ENCODE peak calls at places on chromosome 21, in six cellular contexts. D is NT2/D1; T is AML-193; P is renal cortical epithelial cell; W is stimulated activated CD4-positive, alpha-beta T cell treated with anti-CD3 and anti-CD28 coated beads, Interleukin-4, amount 100 ng/mL, for 48 hours; X is MM.1S. A is an unnamed sample.
A peak's percentile ranks its signal among the peaks of the same experiment; 100 is the strongest.

GRCh38 chr21:26884436-26884835 is 39.2 kb upstream of the ADAMTS1 start:
- DNase-seq in D (no peak), T (no peak), P (no peak), W (no peak), X (no peak), A (no peak)

GRCh38 chr21:44285547-44285992 is at the start of gene AIRE:
- DNase-seq in D (no peak), T (no peak), P (no peak), W (no peak), X (no peak), A (peak; percentile 19)

GRCh38 chr21:34949499-34949898 is 99.6 kb downstream of the RUNX1 start:
- DNase-seq in D (no peak), T (no peak), P (no peak), W (no peak), X (no peak), A (no peak)

GRCh38 chr21:34544032-34544496 is 32.1 kb upstream of the KCNE1 start:
- DNase-seq in D (peak; percentile 88), T (peak; percentile 52), P (peak; percentile 82), W (peak; percentile 39), X (peak; percentile 99), A (peak; percentile 68)

GRCh38 chr21:19256934-19257660 is 853.5 kb upstream of the TMPRSS15 start:
- DNase-seq in D (peak; percentile 11), T (no peak), P (no peak), W (no peak), X (no peak), A (no peak)

GRCh38 chr21:28737671-28738279 is 254.9 kb downstream of the LTN1 start:
- DNase-seq in D (no peak), T (no peak), P (no peak), W (no peak), X (no peak), A (no peak)

GRCh38 chr21:45545691-45546531 is 3.7 kb upstream of the SLC19A1 start:
- DNase-seq in D (no peak), T (no peak), P (no peak), W (no peak), X (no peak), A (no peak)

GRCh38 chr21:33433425-33434114 is 30.4 kb downstream of the IFNGR2 start:
- DNase-seq in D (no peak), T (no peak), P (no peak), W (no peak), X (no peak), A (no peak)

GRCh38 chr21:35222541-35222941 is 173.4 kb upstream of the RUNX1 start:
- DNase-seq in D (no peak), T (peak; percentile 24), P (peak; percentile 26), W (no peak), X (peak; percentile 94), A (peak; percentile 22)

GRCh38 chr21:45074818-45075605 is 632 bp downstream of the ADARB1 start:
- DNase-seq in D (no peak), T (no peak), P (no peak), W (no peak), X (no peak), A (peak; percentile 18)

GRCh38 chr21:26810266-26810665 is 34.9 kb downstream of the ADAMTS1 start:
- DNase-seq in D (no peak), T (no peak), P (no peak), W (no peak), X (no peak), A (peak; percentile 57)

GRCh38 chr21:14273736-14274538 is 58.0 kb downstream of the RBM11 start:
- DNase-seq in D (no peak), T (no peak), P (no peak), W (no peak), X (no peak), A (no peak)

GRCh38 chr21:37742532-37742931 is 173.7 kb downstream of the KCNJ6 start:
- DNase-seq in D (no peak), T (no peak), P (no peak), W (no peak), X (no peak), A (peak; percentile 60)